ENCODE peak calls at places on chromosomes 11 and 22, in nine cellular contexts. One of them, this sample, is unnamed. For H3K9me3, the result is how much of the 10 kb centered on the place peaks cover.

GRCh38 chr11:9280655-9281301 is 15.6 kb upstream of the DENND5A start:
- DNase-seq in A673: peak
- DNase-seq in PC-3: peak
- DNase-seq in CD8-positive, alpha-beta memory T cell: peak
- DNase-seq in lower lobe of right lung: no peak
- DNase-seq in AG04450: no peak
- DNase-seq in RWPE2: no peak
- DNase-seq in IMR-90: peak
- DNase-seq in NT2/D1: no peak
- DNase-seq in this sample: no peak

GRCh38 chr11:63866211-63866610 is 27.3 kb downstream of the MARK2 start:
- DNase-seq in A673: peak
- DNase-seq in PC-3: peak
- DNase-seq in CD8-positive, alpha-beta memory T cell: peak
- DNase-seq in lower lobe of right lung: peak
- DNase-seq in AG04450: no peak
- DNase-seq in RWPE2: no peak
- DNase-seq in IMR-90: peak
- DNase-seq in NT2/D1: no peak
- DNase-seq in this sample: peak

GRCh38 chr11:64381350-64381749 is 22.4 kb downstream of the RPS6KA4 start:
- DNase-seq in A673: no peak
- DNase-seq in PC-3: no peak
- DNase-seq in CD8-positive, alpha-beta memory T cell: no peak
- DNase-seq in lower lobe of right lung: no peak
- DNase-seq in AG04450: no peak
- DNase-seq in RWPE2: no peak
- DNase-seq in IMR-90: no peak
- DNase-seq in NT2/D1: no peak
- DNase-seq in this sample: no peak

GRCh38 chr11:70891844-70892380 is 360.5 kb downstream of the SHANK2 start:
- DNase-seq in A673: no peak
- DNase-seq in PC-3: no peak
- DNase-seq in CD8-positive, alpha-beta memory T cell: no peak
- DNase-seq in lower lobe of right lung: peak
- DNase-seq in AG04450: no peak
- DNase-seq in RWPE2: peak
- DNase-seq in IMR-90: no peak
- DNase-seq in NT2/D1: no peak
- DNase-seq in this sample: no peak

GRCh38 chr11:119447664-119448242 is 24.8 kb upstream of the THY1 start:
- DNase-seq in A673: peak
- DNase-seq in PC-3: no peak
- DNase-seq in CD8-positive, alpha-beta memory T cell: no peak
- DNase-seq in lower lobe of right lung: no peak
- DNase-seq in AG04450: no peak
- DNase-seq in RWPE2: no peak
- DNase-seq in IMR-90: no peak
- DNase-seq in NT2/D1: no peak
- DNase-seq in this sample: no peak

GRCh38 chr11:76293189-76293631 is 86.9 kb upstream of the WNT11 start:
- DNase-seq in A673: no peak
- DNase-seq in PC-3: no peak
- DNase-seq in CD8-positive, alpha-beta memory T cell: no peak
- DNase-seq in lower lobe of right lung: no peak
- DNase-seq in AG04450: no peak
- DNase-seq in RWPE2: no peak
- DNase-seq in IMR-90: no peak
- DNase-seq in NT2/D1: no peak
- DNase-seq in this sample: no peak

GRCh38 chr22:24233816-24234215 is 11.1 kb downstream of the GGT5 start:
- DNase-seq in A673: no peak
- DNase-seq in PC-3: no peak
- DNase-seq in CD8-positive, alpha-beta memory T cell: no peak
- DNase-seq in lower lobe of right lung: no peak
- DNase-seq in AG04450: no peak
- DNase-seq in RWPE2: no peak
- DNase-seq in IMR-90: no peak
- DNase-seq in NT2/D1: no peak
- DNase-seq in this sample: no peak

GRCh38 chr22:50524664-50525103 is 714 bp downstream of the SCO2 start:
- DNase-seq in A673: no peak
- DNase-seq in PC-3: no peak
- DNase-seq in CD8-positive, alpha-beta memory T cell: no peak
- DNase-seq in lower lobe of right lung: no peak
- DNase-seq in AG04450: no peak
- DNase-seq in RWPE2: no peak
- DNase-seq in IMR-90: no peak
- DNase-seq in NT2/D1: no peak
- DNase-seq in this sample: no peak

GRCh38 chr22:31973739-31974138 is 29.4 kb downstream of the YWHAH start:
- DNase-seq in A673: no peak
- DNase-seq in PC-3: no peak
- DNase-seq in CD8-positive, alpha-beta memory T cell: no peak
- DNase-seq in lower lobe of right lung: no peak
- DNase-seq in AG04450: no peak
- DNase-seq in RWPE2: no peak
- DNase-seq in IMR-90: no peak
- DNase-seq in NT2/D1: no peak
- DNase-seq in this sample: no peak

GRCh38 chr22:11627798-11628650 is 3900.0 kb upstream of the OR11H1 start:
- DNase-seq in A673: no peak
- DNase-seq in PC-3: no peak
- DNase-seq in CD8-positive, alpha-beta memory T cell: no peak
- DNase-seq in lower lobe of right lung: no peak
- DNase-seq in AG04450: no peak
- DNase-seq in RWPE2: peak
- DNase-seq in IMR-90: no peak
- DNase-seq in NT2/D1: no peak
- DNase-seq in this sample: no peak

GRCh38 chr22:11627436-11627797 is 3900.6 kb upstream of the OR11H1 start:
- DNase-seq in A673: no peak
- DNase-seq in PC-3: no peak
- DNase-seq in CD8-positive, alpha-beta memory T cell: no peak
- DNase-seq in lower lobe of right lung: no peak
- DNase-seq in AG04450: no peak
- DNase-seq in RWPE2: peak
- DNase-seq in IMR-90: no peak
- DNase-seq in NT2/D1: no peak
- DNase-seq in this sample: no peak

GRCh38 chr22:11629661-11630385 is 3898.2 kb upstream of the OR11H1 start:
- DNase-seq in A673: no peak
- DNase-seq in PC-3: no peak
- DNase-seq in CD8-positive, alpha-beta memory T cell: no peak
- DNase-seq in lower lobe of right lung: no peak
- DNase-seq in AG04450: no peak
- DNase-seq in RWPE2: peak
- DNase-seq in IMR-90: no peak
- DNase-seq in NT2/D1: no peak
- DNase-seq in this sample: no peak

GRCh38 chr22:11626422-11626773 is 3901.6 kb upstream of the OR11H1 start:
- DNase-seq in A673: no peak
- DNase-seq in PC-3: no peak
- DNase-seq in CD8-positive, alpha-beta memory T cell: no peak
- DNase-seq in lower lobe of right lung: no peak
- DNase-seq in AG04450: no peak
- DNase-seq in RWPE2: peak
- DNase-seq in IMR-90: no peak
- DNase-seq in NT2/D1: no peak
- DNase-seq in this sample: no peak

DNA sequence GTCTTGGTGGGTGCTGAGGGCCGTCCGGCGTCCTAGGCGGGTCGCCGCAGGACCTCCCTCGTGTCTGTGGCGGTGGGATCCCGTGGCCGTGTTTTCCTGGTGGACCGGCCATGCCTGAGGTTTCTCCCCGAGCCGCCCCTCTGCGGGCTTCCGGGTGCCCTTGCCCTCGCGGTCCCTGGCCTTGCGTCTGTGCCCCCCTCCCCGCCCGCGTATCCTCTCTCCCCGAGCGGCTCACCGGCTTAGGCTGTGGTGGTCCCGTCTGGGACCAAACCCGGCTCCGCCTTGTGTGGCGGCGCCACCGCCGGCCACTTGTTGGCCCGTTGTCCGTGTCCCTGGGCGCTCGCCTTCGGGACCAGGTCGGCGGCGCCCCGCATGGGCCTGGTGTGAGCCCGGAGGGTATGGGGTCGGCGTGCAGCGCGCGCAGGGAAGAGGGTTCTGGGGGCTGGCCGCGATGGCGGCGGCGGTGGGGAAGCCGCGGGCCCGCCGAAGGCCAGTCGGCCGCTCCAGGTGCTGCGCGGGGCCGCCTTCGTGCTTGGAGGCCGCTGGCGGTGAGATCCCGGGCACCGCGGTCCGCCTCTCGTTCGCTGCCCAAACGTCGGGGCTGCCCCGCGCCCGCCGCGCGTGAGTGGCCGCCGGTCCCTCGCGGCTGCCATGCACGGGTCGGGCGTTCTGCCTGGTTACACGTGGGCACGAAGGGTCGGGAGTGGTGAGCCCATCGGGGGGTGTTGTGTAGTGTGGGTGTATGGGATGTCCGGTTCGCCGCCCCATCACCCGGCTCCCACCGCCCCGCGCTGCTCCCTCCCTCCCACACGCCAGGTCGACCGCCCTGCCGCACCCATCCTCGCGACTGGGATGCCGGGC is 3899.1 kb upstream of the OR11H1 start:
- DNase-seq in A673: no peak
- DNase-seq in PC-3: no peak
- DNase-seq in CD8-positive, alpha-beta memory T cell: no peak
- DNase-seq in lower lobe of right lung: no peak
- DNase-seq in AG04450: no peak
- DNase-seq in RWPE2: peak
- DNase-seq in IMR-90: no peak
- DNase-seq in NT2/D1: no peak
- DNase-seq in this sample: no peak
- H3K9me3 ChIP-seq in A673: half or more
- H3K9me3 ChIP-seq in PC-3: under half
- H3K9me3 ChIP-seq in CD8-positive, alpha-beta memory T cell: under half
- H3K9me3 ChIP-seq in lower lobe of right lung: under half
- H3K9me3 ChIP-seq in AG04450: half or more
- H3K9me3 ChIP-seq in RWPE2: under half
- H3K9me3 ChIP-seq in IMR-90: under half
- H3K9me3 ChIP-seq in NT2/D1: under half
- H3K9me3 ChIP-seq in this sample: under half

DNA sequence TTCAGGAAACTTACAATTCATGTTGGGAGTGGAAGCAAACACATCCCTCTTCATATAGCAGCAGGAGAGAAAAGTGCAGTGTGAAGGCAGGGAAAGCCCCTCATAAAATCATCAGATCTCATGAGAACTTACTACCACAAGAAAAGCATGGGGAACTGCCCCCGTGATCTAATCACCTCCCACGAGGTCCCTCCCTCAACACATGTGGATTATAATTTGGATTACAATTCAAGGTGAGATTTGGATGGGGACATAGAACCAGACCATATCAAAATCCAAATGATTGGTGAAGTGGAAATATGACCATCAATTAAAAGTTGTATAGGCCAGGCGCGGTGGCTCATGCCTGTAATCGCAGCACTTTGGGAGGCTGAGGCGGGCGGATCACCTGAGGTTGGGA is 1268.0 kb downstream of the JRKL start:
- DNase-seq in A673: no peak
- DNase-seq in PC-3: no peak
- DNase-seq in CD8-positive, alpha-beta memory T cell: no peak
- DNase-seq in lower lobe of right lung: no peak
- DNase-seq in AG04450: no peak
- DNase-seq in RWPE2: no peak
- DNase-seq in IMR-90: no peak
- DNase-seq in NT2/D1: no peak
- DNase-seq in this sample: no peak
- H3K9me3 ChIP-seq in A673: under half
- H3K9me3 ChIP-seq in PC-3: under half
- H3K9me3 ChIP-seq in CD8-positive, alpha-beta memory T cell: under half
- H3K9me3 ChIP-seq in lower lobe of right lung: under half
- H3K9me3 ChIP-seq in AG04450: under half
- H3K9me3 ChIP-seq in RWPE2: under half
- H3K9me3 ChIP-seq in IMR-90: under half
- H3K9me3 ChIP-seq in NT2/D1: under half
- H3K9me3 ChIP-seq in this sample: under half

GRCh38 chr11:114607753-114608459 is 12.3 kb upstream of the NXPE4 start:
- DNase-seq in A673: no peak
- DNase-seq in PC-3: peak
- DNase-seq in CD8-positive, alpha-beta memory T cell: no peak
- DNase-seq in lower lobe of right lung: no peak
- DNase-seq in AG04450: no peak
- DNase-seq in RWPE2: no peak
- DNase-seq in IMR-90: no peak
- DNase-seq in NT2/D1: no peak
- DNase-seq in this sample: no peak
- H3K9me3 ChIP-seq in A673: under half
- H3K9me3 ChIP-seq in PC-3: under half
- H3K9me3 ChIP-seq in CD8-positive, alpha-beta memory T cell: under half
- H3K9me3 ChIP-seq in lower lobe of right lung: under half
- H3K9me3 ChIP-seq in AG04450: under half
- H3K9me3 ChIP-seq in RWPE2: under half
- H3K9me3 ChIP-seq in IMR-90: under half
- H3K9me3 ChIP-seq in NT2/D1: half or more
- H3K9me3 ChIP-seq in this sample: under half

GRCh38 chr22:48870436-48870835 is 957.2 kb downstream of the BRD1 start:
- DNase-seq in A673: peak
- DNase-seq in PC-3: no peak
- DNase-seq in CD8-positive, alpha-beta memory T cell: peak
- DNase-seq in lower lobe of right lung: no peak
- DNase-seq in AG04450: no peak
- DNase-seq in RWPE2: peak
- DNase-seq in IMR-90: no peak
- DNase-seq in NT2/D1: no peak
- DNase-seq in this sample: no peak
- H3K9me3 ChIP-seq in A673: under half
- H3K9me3 ChIP-seq in PC-3: under half
- H3K9me3 ChIP-seq in CD8-positive, alpha-beta memory T cell: under half
- H3K9me3 ChIP-seq in lower lobe of right lung: under half
- H3K9me3 ChIP-seq in AG04450: half or more
- H3K9me3 ChIP-seq in RWPE2: under half
- H3K9me3 ChIP-seq in IMR-90: under half
- H3K9me3 ChIP-seq in NT2/D1: under half
- H3K9me3 ChIP-seq in this sample: under half

GRCh38 chr11:106302416-106302815 is 225.0 kb downstream of the AASDHPPT start:
- DNase-seq in A673: no peak
- DNase-seq in PC-3: peak
- DNase-seq in CD8-positive, alpha-beta memory T cell: no peak
- DNase-seq in lower lobe of right lung: no peak
- DNase-seq in AG04450: no peak
- DNase-seq in RWPE2: no peak
- DNase-seq in IMR-90: no peak
- DNase-seq in NT2/D1: no peak
- DNase-seq in this sample: no peak
- H3K9me3 ChIP-seq in A673: under half
- H3K9me3 ChIP-seq in PC-3: under half
- H3K9me3 ChIP-seq in CD8-positive, alpha-beta memory T cell: under half
- H3K9me3 ChIP-seq in lower lobe of right lung: under half
- H3K9me3 ChIP-seq in AG04450: under half
- H3K9me3 ChIP-seq in RWPE2: under half
- H3K9me3 ChIP-seq in IMR-90: under half
- H3K9me3 ChIP-seq in NT2/D1: under half
- H3K9me3 ChIP-seq in this sample: under half